ENCODE peak calls at places on chromosomes 11 and 22, in four cellular contexts. U is HCT116, J is hepatocyte, K is keratinocyte. R is an unnamed sample.

GRCh38 chr22:40084246-40084645 is 89.5 kb downstream of the FAM83F start:
- DNase-seq in U (no peak), J (no peak), K (no peak), R (no peak)

GRCh38 chr22:47395481-47395880 is 633.0 kb downstream of the TBC1D22A start:
- DNase-seq in U (no peak), J (no peak), K (no peak), R (no peak)

GRCh38 chr22:30557243-30557642 is 10.7 kb upstream of the SEC14L6 start:
- DNase-seq in U (no peak), J (no peak), K (no peak), R (no peak)

GRCh38 chr22:46894851-46895640 is 132.6 kb downstream of the TBC1D22A start:
- DNase-seq in U (no peak), J (no peak), K (no peak), R (no peak)

GRCh38 chr11:118108513-118108912 is 21.8 kb upstream of the SMIM35 start:
- DNase-seq in U (no peak), J (no peak), K (no peak), R (peak)

GRCh38 chr22:35914665-35915476 is 113.8 kb downstream of the RBFOX2 start:
- DNase-seq in U (peak), J (peak), K (peak), R (peak)

GRCh38 chr11:116969694-116970093 is 128.5 kb downstream of the SIK3 start:
- DNase-seq in U (no peak), J (no peak), K (no peak), R (no peak)

GRCh38 chr11:90256404-90257157 is 33.7 kb upstream of the CHORDC1 start:
- DNase-seq in U (no peak), J (no peak), K (no peak), R (no peak)

GRCh38 chr11:114190630-114191029 is 105.6 kb upstream of the NNMT start:
- DNase-seq in U (no peak), J (no peak), K (no peak), R (no peak)

GRCh38 chr11:1730230-1730629 is 20.2 kb downstream of the IFITM10 start:
- DNase-seq in U (no peak), J (no peak), K (no peak), R (no peak)

GRCh38 chr22:49907807-49908206 is 10.4 kb downstream of the ALG12 start:
- DNase-seq in U (no peak), J (no peak), K (no peak), R (no peak)

GRCh38 chr11:11071483-11071882 is 213.6 kb upstream of the ZBED5 start:
- DNase-seq in U (no peak), J (no peak), K (no peak), R (no peak)

GRCh38 chr11:46212720-46213119 is 64.7 kb upstream of the CREB3L1 start:
- DNase-seq in U (no peak), J (no peak), K (no peak), R (no peak)

GRCh38 chr22:18977824-18978425 is 41.8 kb upstream of the PRODH start:
- DNase-seq in U (no peak), J (no peak), K (no peak), R (no peak)

GRCh38 chr11:46363031-46363407 is 15.8 kb downstream of the DGKZ start:
- DNase-seq in U (no peak), J (no peak), K (no peak), R (no peak)

DNA sequence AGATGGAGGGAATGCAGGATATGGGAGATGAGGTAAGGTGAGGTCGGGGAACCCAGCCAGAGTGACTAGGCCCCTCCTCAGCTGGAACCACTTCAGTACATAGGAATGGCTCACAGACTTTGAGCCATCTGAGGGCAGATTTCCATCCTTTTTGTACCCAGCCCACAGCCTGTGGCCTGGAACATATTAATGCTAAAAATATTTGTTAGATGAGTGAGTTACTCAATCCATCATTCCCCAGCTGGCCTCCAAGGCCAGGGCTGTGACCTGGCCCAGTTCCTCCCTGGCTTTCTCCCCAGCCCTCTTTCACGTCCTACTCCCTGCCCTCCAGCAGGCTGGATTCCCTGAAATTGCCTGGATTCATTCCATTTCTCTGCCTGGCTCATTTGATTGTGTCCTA is 57.2 kb upstream of the PRDM11 start:
- DNase-seq in U (no peak), J (no peak), K (no peak), R (no peak)
- H3K4me2 ChIP-seq in U (no peak), J (no peak), K (peak), R (no peak)

DNA sequence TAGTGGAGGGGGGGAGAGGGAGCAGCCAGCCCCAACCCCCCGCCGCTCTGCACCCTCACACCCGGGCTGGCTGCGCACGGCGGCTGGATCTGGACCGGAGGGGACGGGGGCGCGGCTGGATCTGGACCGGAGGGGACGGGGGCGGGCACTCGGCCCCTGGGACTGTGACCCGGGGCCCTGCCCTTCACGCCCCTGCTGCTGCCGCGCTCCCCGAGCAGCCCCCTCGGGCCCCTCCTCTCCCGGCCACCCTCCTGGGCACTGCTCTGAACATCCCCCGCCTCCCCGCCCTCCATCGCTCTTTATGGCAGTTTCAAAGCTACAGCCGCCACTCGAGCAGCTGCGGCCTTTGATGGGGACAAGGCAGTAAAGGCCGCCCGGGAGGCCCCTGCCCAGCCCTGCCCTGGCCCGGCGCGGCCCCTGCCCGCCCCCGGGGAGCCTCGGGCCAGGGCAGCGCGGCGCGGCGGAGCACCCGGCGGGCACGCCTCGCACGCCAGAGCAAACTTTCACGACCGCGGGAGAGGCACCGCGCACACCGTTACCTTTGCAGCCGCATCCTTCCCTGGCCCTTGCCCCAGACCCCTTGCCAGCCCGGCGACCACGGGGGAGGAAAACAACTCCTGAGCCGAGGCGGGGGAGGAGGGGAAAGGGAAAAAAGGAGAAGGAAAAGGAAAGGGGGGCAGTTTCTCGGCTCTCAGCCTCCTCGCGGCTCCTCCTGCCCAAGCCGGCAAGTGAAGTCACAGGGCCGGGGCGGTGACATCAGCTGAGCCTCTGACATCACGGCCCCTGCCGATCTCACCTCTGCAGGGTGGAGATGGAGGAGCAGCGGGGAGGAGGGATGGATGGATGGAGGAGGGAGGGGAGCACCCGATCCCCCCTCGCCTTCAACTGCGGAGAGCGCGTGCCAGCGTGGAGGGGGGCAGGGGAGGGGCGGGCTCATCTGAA is 13.1 kb upstream of the TCF20 start:
- DNase-seq in U (no peak), J (peak), K (no peak), R (peak)
- TF ChIP-seq EZH2 in U (no peak), J (no peak), K (no peak), R (no peak)

GRCh38 chr11:3981084-3981633 is 113.4 kb upstream of the RRM1 start:
- DNase-seq in U (no peak), J (no peak), K (no peak), R (no peak)

GRCh38 chr11:3982431-3982830 is 112.2 kb upstream of the RRM1 start:
- DNase-seq in U (no peak), J (no peak), K (no peak), R (no peak)

GRCh38 chr11:3986301-3986700 is 108.3 kb upstream of the RRM1 start:
- DNase-seq in U (no peak), J (no peak), K (no peak), R (no peak)

GRCh38 chr11:3983101-3983500 is 111.5 kb upstream of the RRM1 start:
- DNase-seq in U (no peak), J (no peak), K (no peak), R (no peak)

GRCh38 chr11:3984896-3985295 is 109.7 kb upstream of the RRM1 start:
- DNase-seq in U (no peak), J (peak), K (no peak), R (peak)
- TF ChIP-seq CTCF in U (no peak), J (peak), K (no peak), R (peak)

GRCh38 chr11:68264741-68265540 is 6.8 kb downstream of the C11orf24 start:
- DNase-seq in U (no peak), J (no peak), K (no peak), R (no peak)

GRCh38 chr11:68267881-68268240 is 3.9 kb downstream of the C11orf24 start:
- DNase-seq in U (no peak), J (no peak), K (no peak), R (no peak)

GRCh38 chr11:68264244-68264643 is 7.5 kb downstream of the C11orf24 start:
- DNase-seq in U (no peak), J (no peak), K (no peak), R (no peak)

GRCh38 chr11:68266936-68267880 is 4.6 kb downstream of the C11orf24 start:
- DNase-seq in U (no peak), J (no peak), K (no peak), R (no peak)

DNA sequence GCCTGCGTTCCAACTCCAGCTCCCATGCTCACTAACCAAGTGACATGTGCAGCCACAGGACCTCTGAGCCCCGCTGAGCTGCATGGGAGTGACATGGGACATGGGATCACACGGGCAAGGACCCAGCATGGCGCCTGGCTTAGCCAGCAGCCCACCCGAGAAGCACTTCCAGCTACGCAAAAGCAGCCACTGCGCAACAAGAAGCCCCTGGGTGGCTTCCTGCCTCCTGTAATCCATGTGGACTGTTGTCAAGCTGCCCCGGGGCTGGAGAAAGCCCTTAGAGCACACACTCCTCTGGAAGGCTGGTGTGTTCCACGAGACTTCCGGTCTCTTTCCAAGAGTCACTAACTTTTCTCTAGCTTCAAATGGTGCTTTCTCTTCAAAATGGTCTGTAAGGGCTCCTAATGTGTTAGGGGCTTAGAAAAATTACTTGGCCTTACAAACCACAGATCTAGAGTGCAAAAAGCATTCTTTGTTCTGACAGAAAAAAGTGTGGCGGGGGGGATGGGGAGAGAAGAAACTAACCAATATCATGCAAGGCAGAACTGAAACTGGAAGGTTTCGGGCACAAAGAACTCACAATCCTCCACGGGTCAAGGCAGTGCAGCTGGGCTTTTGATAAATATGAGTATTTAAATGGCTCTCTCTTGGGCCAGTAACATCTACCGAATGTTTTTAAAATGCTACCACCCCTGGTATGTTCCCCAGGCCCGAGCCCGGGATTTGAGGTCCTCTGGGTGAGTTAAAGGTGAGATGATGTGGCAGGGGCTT is 5.5 kb downstream of the C11orf24 start:
- DNase-seq in U (no peak), J (no peak), K (no peak), R (no peak)
- H3K4me2 ChIP-seq in U (no peak), J (no peak), K (no peak), R (no peak)

GRCh38 chr22:38081636-38081940 is 2.4 kb downstream of the SLC16A8 start:
- DNase-seq in U (no peak), J (no peak), K (no peak), R (no peak)
- TF ChIP-seq EZH2 in U (no peak), J (no peak), K (no peak), R (peak)

DNA sequence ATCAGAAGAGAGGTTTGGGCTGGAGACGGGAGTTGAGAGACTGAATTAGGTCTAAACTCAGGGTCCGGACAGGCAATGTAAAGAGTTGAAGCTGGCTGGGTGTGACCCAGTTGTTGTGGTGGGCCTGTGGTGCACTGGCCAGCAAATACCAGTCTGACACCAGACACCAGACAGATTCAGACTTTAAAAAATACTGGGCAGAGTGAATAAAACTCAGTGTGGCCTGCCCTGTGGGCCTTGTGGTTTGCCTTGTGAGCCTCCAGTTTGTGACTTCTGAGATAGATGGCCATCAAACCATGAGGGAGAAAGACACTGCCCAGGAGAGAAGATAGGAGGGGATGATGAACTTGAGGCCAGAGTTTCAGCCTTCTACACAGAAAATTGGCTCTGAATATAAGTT is 25.8 kb downstream of the RCN1 start:
- DNase-seq in U (no peak), J (no peak), K (no peak), R (no peak)
- TF ChIP-seq CTCF in U (no peak), J (no peak), K (no peak), R (no peak)

GRCh38 chr22:31681625-31682345 is 19.8 kb upstream of the PISD start:
- DNase-seq in U (no peak), J (no peak), K (no peak), R (no peak)
- H3K4me2 ChIP-seq in U (peak), J (no peak), K (peak), R (no peak)

GRCh38 chr22:38452373-38453064 is 2.5 kb downstream of the KCNJ4 start:
- DNase-seq in U (no peak), J (no peak), K (no peak), R (no peak)
- TF ChIP-seq EZH2 in U (no peak), J (no peak), K (no peak), R (no peak)

DNA sequence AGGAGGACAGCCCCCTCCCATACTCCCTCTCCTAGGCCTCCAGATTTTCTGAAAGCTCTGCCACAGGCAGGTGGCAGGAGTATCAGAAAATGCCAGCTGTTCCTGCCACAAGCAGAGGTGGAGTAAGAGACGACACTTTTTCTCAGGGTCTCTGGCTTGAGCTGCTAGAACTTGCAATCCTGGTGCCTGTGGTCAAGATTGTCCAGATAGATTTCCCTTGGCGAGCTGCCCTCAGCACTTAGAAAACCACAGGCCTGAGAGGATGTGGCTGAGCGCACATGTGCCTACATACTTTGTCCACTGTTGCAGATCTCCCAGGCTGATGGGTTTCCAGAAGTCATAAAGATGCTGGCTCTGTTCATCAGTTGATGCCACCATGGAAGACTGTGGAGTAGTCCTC is 65.7 kb upstream of the NAV2 start:
- DNase-seq in U (no peak), J (no peak), K (no peak), R (no peak)
- TF ChIP-seq CTCF in U (no peak), J (no peak), K (no peak), R (no peak)

GRCh38 chr11:121455115-121455514 is 2.3 kb upstream of the SORL1-AS1 start:
- DNase-seq in U (no peak), J (no peak), K (no peak), R (no peak)
- H3K4me2 ChIP-seq in U (no peak), J (no peak), K (no peak), R (no peak)